ENCODE peak calls at places on chromosomes 16 and 17, in eight cellular contexts. B is heart left ventricle, R is uterus, X is stomach, Y is SJSA1, G is aorta, T is cardiac muscle cell, Q is lung. V is an unnamed sample. For H3K4me1 and H3K9me3, the result is how much of the 10 kb centered on the place peaks cover.

GRCh38 chr16:72123426-72123825 is 29.8 kb downstream of the DHX38 start:
- DNase-seq in X (no peak), R (no peak), B (no peak), Y (no peak), G (no peak), T (no peak), Q (no peak), V (no peak)

GRCh38 chr17:6462692-6463091 is 18.4 kb downstream of the PIMREG start:
- DNase-seq in X (no peak), Y (no peak), Q (no peak), R (no peak), B (no peak), G (peak), T (no peak), V (no peak)

GRCh38 chr16:20905576-20905975 is 5.0 kb downstream of the LYRM1 start:
- DNase-seq in G (no peak), X (no peak), T (no peak), B (no peak), R (no peak), Y (peak), Q (no peak), V (no peak)

GRCh38 chr16:11309895-11310633 is 28.9 kb upstream of the PRM1 start:
- DNase-seq in R (no peak), X (no peak), Q (no peak), T (no peak), Y (peak), G (no peak), B (no peak), V (no peak)

GRCh38 chr17:79115487-79115886 is 40.9 kb downstream of the ENGASE start:
- DNase-seq in R (no peak), X (no peak), G (no peak), Y (no peak), Q (no peak), T (no peak), B (no peak), V (no peak)

GRCh38 chr16:16025214-16025968 is 76.0 kb downstream of the ABCC1 start:
- DNase-seq in Y (peak), X (no peak), Q (no peak), R (no peak), B (no peak), G (peak), T (no peak), V (no peak)

GRCh38 chr16:50213939-50214519 is 52.3 kb upstream of the ADCY7 start:
- DNase-seq in R (no peak), T (peak), X (no peak), B (no peak), Y (peak), G (no peak), Q (no peak), V (no peak)

GRCh38 chr17:80261159-80261894 is 675 bp downstream of the RNF213 start:
- DNase-seq in X (peak), Q (peak), Y (peak), R (peak), G (peak), B (peak), T (peak), V (peak)

GRCh38 chr17:4901648-4902344 is 1.1 kb downstream of the CHRNE start:
- DNase-seq in G (no peak), B (no peak), R (no peak), T (no peak), Q (no peak), X (no peak), Y (no peak), V (no peak)

GRCh38 chr17:66673668-66674276 is 161.1 kb upstream of the CACNG5 start:
- DNase-seq in B (peak), X (peak), Q (peak), T (peak), R (peak), G (no peak), Y (peak), V (peak)

GRCh38 chr17:8839410-8839935 is 28.0 kb downstream of the PIK3R6 start:
- DNase-seq in B (no peak), R (no peak), T (no peak), G (no peak), X (no peak), Q (no peak), Y (no peak), V (no peak)

GRCh38 chr17:27976331-27976730 is 66.1 kb upstream of the NLK start:
- DNase-seq in G (no peak), X (no peak), T (no peak), Q (no peak), B (no peak), R (no peak), Y (no peak), V (no peak)

GRCh38 chr16:52539197-52539596 is 7.7 kb downstream of the TOX3 start:
- DNase-seq in T (no peak), B (no peak), Q (no peak), R (no peak), G (no peak), X (no peak), Y (no peak), V (no peak)

GRCh38 chr17:9676742-9677387 is 31.5 kb downstream of the USP43 start:
- DNase-seq in X (no peak), Y (peak), G (no peak), Q (no peak), T (no peak), R (no peak), B (no peak), V (no peak)

DNA sequence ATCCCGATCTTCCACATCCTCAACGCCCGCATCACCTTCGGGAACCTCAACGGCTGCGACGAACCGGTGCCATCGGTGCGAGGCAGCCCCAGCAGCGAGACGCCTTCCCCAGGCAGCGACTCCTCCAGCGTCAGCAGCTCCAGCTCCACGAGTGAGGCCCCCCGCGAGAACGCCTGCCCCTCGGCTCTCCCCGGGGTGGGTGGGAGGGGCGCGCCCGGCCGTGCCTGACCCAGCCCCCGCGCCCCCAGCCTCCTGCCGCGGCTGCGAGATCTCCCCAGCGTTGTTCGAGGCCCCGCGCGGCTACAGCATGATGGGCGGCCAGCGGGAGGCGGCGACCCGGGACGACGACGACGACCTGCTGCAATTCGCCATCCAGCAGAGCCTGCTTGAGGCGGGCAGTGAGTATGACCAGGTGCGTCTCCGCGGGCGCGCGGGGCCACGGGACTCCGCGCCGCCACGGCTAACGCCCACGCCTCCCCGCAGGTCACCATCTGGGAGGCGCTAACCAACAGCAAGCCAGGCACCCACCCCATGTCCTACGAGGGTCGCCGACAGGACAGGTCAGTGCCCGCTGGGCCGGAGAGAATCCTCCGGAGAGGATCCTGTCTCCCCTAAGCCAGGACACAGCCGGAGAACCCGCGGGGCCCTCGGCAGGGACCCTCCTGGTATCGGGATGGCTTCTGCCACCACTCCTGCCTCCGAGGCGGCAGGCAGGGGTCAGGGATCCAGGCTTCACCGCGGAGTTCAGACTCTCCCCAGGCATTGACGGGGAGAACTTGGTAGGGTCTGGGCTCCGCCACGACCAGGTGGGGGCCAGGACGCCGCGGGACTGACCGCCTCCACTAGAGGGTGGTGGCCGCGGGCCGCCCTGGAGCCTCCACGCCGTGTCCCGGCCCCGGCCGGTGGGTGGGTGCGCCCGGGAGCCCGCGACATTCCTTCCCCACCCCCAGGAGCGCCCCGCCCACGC is 10.0 kb downstream of the CORO6 start:
- DNase-seq in B (no peak), T (no peak), R (no peak), G (no peak), Y (no peak), Q (no peak), X (no peak), V (no peak)
- H3K4me1 ChIP-seq in B (under half), T (under half), R (under half), G (under half), Y (under half), Q (under half), X (half or more), V (under half)

GRCh38 chr16:89265647-89266046 is 48.1 kb downstream of the ZNF778 start:
- DNase-seq in R (no peak), Y (no peak), T (no peak), Q (no peak), X (no peak), G (no peak), B (no peak), V (no peak)

GRCh38 chr16:89264800-89265550 is 47.5 kb downstream of the ZNF778 start:
- DNase-seq in G (peak), Q (no peak), X (no peak), R (no peak), B (no peak), Y (no peak), T (no peak), V (no peak)

GRCh38 chr16:89257757-89258465 is 40.4 kb downstream of the ZNF778 start:
- DNase-seq in Y (no peak), Q (no peak), X (no peak), G (peak), R (no peak), T (no peak), B (no peak), V (no peak)

GRCh38 chr16:89257281-89257731 is 39.8 kb downstream of the ZNF778 start:
- DNase-seq in B (no peak), Y (peak), Q (no peak), R (no peak), X (no peak), T (no peak), G (peak), V (no peak)

DNA sequence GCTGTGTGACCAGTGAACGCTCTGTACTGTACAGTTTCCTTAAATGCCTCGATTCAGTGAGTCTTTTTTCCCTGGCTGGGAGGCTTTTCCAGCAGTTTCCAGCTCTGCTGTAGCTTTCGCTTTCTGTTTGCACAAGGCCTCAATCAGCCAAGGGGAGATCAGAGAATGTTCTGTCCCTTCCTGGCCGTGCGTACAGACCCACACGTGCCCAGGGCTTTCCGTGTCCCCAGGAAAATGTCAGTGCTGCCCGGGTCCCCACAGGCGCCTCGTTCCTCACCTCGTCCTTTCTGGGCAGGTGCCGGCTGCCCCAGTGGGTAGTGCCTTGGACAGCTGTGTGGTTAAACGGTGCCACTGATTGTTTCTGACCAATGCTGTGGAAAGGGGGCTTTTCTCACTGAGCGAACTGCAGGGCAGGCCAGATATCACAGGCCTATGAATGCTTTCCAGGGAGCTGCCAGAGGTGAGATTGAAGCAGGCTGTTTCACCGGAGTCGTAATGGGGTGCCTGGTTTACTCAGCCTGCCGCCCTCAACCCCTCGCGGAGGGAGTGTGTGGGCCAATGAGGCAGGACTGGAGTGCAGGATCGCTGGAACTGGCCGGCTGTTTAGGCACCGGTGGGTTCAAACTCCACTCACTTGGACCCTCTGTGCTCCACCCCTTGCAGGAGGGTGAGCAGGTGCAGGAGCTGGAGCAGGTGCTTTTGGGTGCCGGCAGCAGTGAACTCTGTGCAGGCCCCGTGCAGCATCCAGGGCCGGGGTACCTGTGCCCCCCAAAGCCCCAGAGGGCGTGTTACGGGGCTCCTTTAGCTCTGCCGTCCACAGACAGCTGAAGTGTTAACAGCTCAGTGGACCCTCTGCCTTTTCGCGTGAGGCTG is 44.4 kb downstream of the ZNF778 start:
- DNase-seq in B (no peak), G (peak), R (no peak), X (peak), Y (no peak), T (no peak), Q (no peak), V (no peak)
- H3K4me3 ChIP-seq in B (no peak), G (no peak), R (no peak), X (no peak), Y (no peak), T (no peak), Q (no peak), V (no peak)

GRCh38 chr16:69618307-69618706 is 52.5 kb downstream of the NFAT5 start:
- DNase-seq in G (no peak), T (no peak), Q (no peak), B (no peak), R (no peak), X (no peak), Y (peak), V (no peak)

GRCh38 chr16:69621225-69621624 is 55.5 kb downstream of the NFAT5 start:
- DNase-seq in T (no peak), G (no peak), R (no peak), X (no peak), B (no peak), Q (no peak), Y (no peak), V (no peak)

GRCh38 chr16:69620564-69620963 is 54.8 kb downstream of the NFAT5 start:
- DNase-seq in B (no peak), X (no peak), T (no peak), Y (no peak), Q (no peak), G (no peak), R (no peak), V (no peak)

GRCh38 chr16:69619514-69619913 is 53.7 kb downstream of the NFAT5 start:
- DNase-seq in G (no peak), Y (no peak), R (no peak), B (no peak), Q (no peak), T (peak), X (no peak), V (no peak)

DNA sequence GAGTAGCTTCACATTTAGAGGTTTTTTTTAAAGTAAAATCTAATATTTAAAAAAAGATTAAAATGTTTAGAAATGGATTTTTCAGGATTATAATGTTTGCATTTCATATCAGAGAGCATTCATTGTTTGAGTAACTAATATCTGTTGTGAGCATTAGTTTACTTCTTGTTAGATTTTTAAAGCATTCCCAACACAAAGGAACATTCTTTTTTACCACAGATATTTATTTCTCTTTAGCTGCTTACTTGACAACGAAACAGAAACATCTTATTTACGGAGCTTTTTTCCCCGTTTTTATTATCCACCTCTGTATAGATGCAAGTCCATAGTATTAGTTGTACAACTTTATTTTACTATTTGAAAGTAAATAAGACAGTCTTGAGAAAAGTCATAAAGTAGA is 53.0 kb downstream of the NFAT5 start:
- DNase-seq in X (no peak), Y (peak), B (no peak), Q (no peak), R (no peak), T (no peak), G (no peak), V (no peak)
- H3K9me3 ChIP-seq in X (under half), Y (under half), B (under half), Q (under half), R (under half), T (under half), G (under half), V (under half)

DNA sequence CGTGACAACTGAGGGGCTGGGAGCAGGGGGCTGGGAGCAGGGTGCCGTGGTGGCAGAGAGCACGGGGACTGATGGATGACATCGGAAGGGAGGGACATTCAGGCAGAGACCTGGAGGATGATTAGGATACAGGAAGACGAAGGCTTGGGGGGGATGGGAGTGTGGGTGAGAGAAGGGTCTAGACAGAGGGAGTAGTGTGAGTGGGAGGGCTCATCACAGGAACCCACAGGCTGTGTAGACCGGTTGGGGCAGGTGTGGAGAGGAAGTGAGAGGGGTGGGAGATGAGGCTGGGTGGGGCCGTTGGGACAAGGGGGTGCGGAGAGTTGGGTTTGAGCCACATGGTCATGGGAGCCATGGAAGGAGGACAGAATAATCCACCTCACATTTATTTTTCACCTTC is 83.8 kb downstream of the RAP1GAP2 start:
- DNase-seq in Y (no peak), R (no peak), T (no peak), B (no peak), G (no peak), Q (no peak), X (no peak), V (no peak)
- H3K4me1 ChIP-seq in Y (under half), R (under half), T (under half), B (under half), G (under half), Q (under half), X (under half), V (under half)

GRCh38 chr17:55577687-55578086 is 66.4 kb upstream of the SMIM36 start:
- DNase-seq in X (no peak), G (peak), T (no peak), R (no peak), B (peak), Q (no peak), Y (peak), V (no peak)
- H3K4me3 ChIP-seq in X (peak), G (no peak), T (no peak), R (no peak), B (peak), Q (peak), Y (peak), V (no peak)

DNA sequence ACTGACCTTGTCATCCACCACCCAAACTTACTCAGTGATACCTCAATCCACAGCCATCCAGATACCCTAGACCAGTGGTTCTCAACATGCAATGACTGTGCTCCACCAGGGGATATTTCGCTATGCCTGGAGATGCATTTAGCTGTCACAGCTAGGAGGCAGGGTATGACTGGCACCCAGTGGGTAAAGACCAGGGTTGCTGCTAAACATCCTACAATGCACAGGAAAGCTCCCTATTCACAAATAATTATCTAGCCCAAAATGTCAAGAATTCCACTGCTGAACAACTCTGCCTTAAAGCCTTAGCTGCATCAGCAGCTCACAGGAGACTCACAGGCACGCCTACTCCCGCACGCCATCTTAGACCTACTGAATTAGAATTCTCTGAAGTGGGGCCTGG is 212.6 kb downstream of the GRIN2A start:
- DNase-seq in Y (no peak), X (no peak), T (no peak), B (no peak), R (no peak), Q (no peak), G (no peak), V (no peak)
- H3K9me3 ChIP-seq in Y (under half), X (under half), T (under half), B (under half), R (under half), Q (under half), G (under half), V (under half)

GRCh38 chr17:73284339-73284738 is 22.7 kb upstream of the CPSF4L start:
- DNase-seq in Y (no peak), G (no peak), R (no peak), B (no peak), T (no peak), X (no peak), Q (no peak), V (no peak)
- H3K4me1 ChIP-seq in Y (under half), G (under half), R (half or more), B (under half), T (under half), X (half or more), Q (under half), V (under half)

GRCh38 chr17:47240806-47241205 is 12.8 kb upstream of the ITGB3 start:
- DNase-seq in R (no peak), Y (no peak), T (no peak), X (no peak), G (no peak), Q (no peak), B (no peak), V (no peak)
- H3K4me3 ChIP-seq in R (no peak), Y (no peak), T (no peak), X (no peak), G (no peak), Q (no peak), B (no peak), V (no peak)